ENCODE peak calls at places on chromosomes 4 and X, in five cellular contexts. E is NCI-H345; V is stimulated activated CD4-positive, alpha-beta T cell treated with anti-CD3 and anti-CD28 coated beads, Interleukin-2, amount 100 ng/mL, for 48 hours; H is nucleus accumbens; U is RWPE2. W is an unnamed sample.

GRCh38 chr4:26860922-26861433 is 337 bp downstream of the STIM2 start:
- DNase-seq in E (peak; percentile 16), V (peak; percentile 30), H (no peak), U (peak; percentile 66), W (peak; percentile 34)

GRCh38 chr4:2363056-2363719 is 55.3 kb downstream of the ZFYVE28 start:
- DNase-seq in E (no peak), V (no peak), H (no peak), U (no peak), W (no peak)

GRCh38 chrX:17592117-17592516 is 145.2 kb upstream of the SCML1 start:
- DNase-seq in E (no peak), V (no peak), H (no peak), U (no peak), W (no peak)

GRCh38 chr4:131370846-131371245 is 1778.2 kb upstream of the PCDH10 start:
- DNase-seq in E (peak; percentile 65), V (no peak), H (no peak), U (no peak), W (no peak)

GRCh38 chr4:94126669-94127068 is 81.0 kb upstream of the SMARCAD1 start:
- DNase-seq in E (no peak), V (no peak), H (no peak), U (no peak), W (no peak)

GRCh38 chrX:65587616-65588526 is 53.3 kb upstream of the LAS1L start:
- DNase-seq in E (no peak), V (no peak), H (peak; percentile 4), U (peak; percentile 72), W (no peak)

GRCh38 chr4:156686120-156686519 is 285.5 kb downstream of the PDGFC start:
- DNase-seq in E (no peak), V (no peak), H (no peak), U (no peak), W (no peak)

GRCh38 chr4:168076989-168077725 is 15.2 kb upstream of the ANXA10 start:
- DNase-seq in E (peak; percentile 37), V (peak; percentile 43), H (no peak), U (no peak), W (no peak)

GRCh38 chr4:26424838-26425237 is 65.4 kb downstream of the CCKAR start:
- DNase-seq in E (no peak), V (no peak), H (no peak), U (no peak), W (no peak)

GRCh38 chr4:46146993-46147392 is 23.1 kb upstream of the GABRG1 start:
- DNase-seq in E (no peak), V (no peak), H (no peak), U (peak; percentile 74), W (no peak)

GRCh38 chrX:20437678-20438077 is 171.0 kb upstream of the RPS6KA3 start:
- DNase-seq in E (no peak), V (no peak), H (no peak), U (no peak), W (no peak)

GRCh38 chr4:173168396-173169177 is at the start of gene GALNT7:
- DNase-seq in E (peak; percentile 74), V (peak; percentile 48), H (peak; percentile 50), U (peak; percentile 74), W (peak; percentile 17)

GRCh38 chr4:78477276-78477675 is 74.3 kb upstream of the ANXA3 start:
- DNase-seq in E (no peak), V (no peak), H (no peak), U (no peak), W (no peak)

GRCh38 chr4:157713342-157713741 is 459.5 kb downstream of the GASK1B start:
- DNase-seq in E (peak; percentile 9), V (no peak), H (no peak), U (no peak), W (no peak)

GRCh38 chrX:7779644-7780043 is 63.3 kb upstream of the VCX start:
- DNase-seq in E (no peak), V (no peak), H (no peak), U (no peak), W (no peak)

GRCh38 chr4:94452476-94453300 is 946 bp downstream of the PDLIM5 start:
- DNase-seq in E (peak; percentile 25), V (peak; percentile 12), H (peak; percentile 26), U (peak; percentile 89), W (no peak)

GRCh38 chrX:103254921-103255455 is at the start of gene TCEAL8:
- DNase-seq in E (peak; percentile 83), V (peak; percentile 48), H (peak; percentile 32), U (peak; percentile 61), W (no peak)

GRCh38 chrX:114774691-114775090 is 190.8 kb downstream of the HTR2C start:
- DNase-seq in E (no peak), V (no peak), H (no peak), U (no peak), W (no peak)

GRCh38 chr4:122045533-122045932 is 93.7 kb upstream of the TRPC3 start:
- DNase-seq in E (peak; percentile 92), V (no peak), H (no peak), U (peak; percentile 93), W (no peak)

GRCh38 chr4:108058685-108059440 is 69.2 kb downstream of the HADH start:
- DNase-seq in E (no peak), V (no peak), H (no peak), U (no peak), W (no peak)

GRCh38 chr4:147054241-147054902 is 108.7 kb upstream of the TTC29 start:
- DNase-seq in E (no peak), V (no peak), H (no peak), U (no peak), W (no peak)

GRCh38 chr4:176709417-176709816 is 83.3 kb downstream of the VEGFC start:
- DNase-seq in E (no peak), V (no peak), H (no peak), U (no peak), W (no peak)

GRCh38 chr4:24753519-24753918 is 41.9 kb upstream of the SOD3 start:
- DNase-seq in E (peak; percentile 73), V (no peak), H (no peak), U (peak; percentile 78), W (no peak)

GRCh38 chr4:84809946-84810345 is 156.5 kb downstream of the WDFY3 start:
- DNase-seq in E (no peak), V (no peak), H (no peak), U (no peak), W (no peak)

GRCh38 chr4:2330119-2331042 is 68.5 kb upstream of the MXD4 start:
- DNase-seq in E (no peak), V (no peak), H (no peak), U (no peak), W (no peak)

GRCh38 chrX:87679849-87680248 is 162.2 kb downstream of the KLHL4 start:
- DNase-seq in E (no peak), V (no peak), H (no peak), U (no peak), W (no peak)

GRCh38 chrX:1106478-1107210 is 105.8 kb downstream of the CRLF2 start:
- DNase-seq in E (no peak), V (no peak), H (no peak), U (peak; percentile 11), W (no peak)

GRCh38 chr4:74223801-74224200 is 65.9 kb downstream of the MTHFD2L start:
- DNase-seq in E (no peak), V (no peak), H (no peak), U (no peak), W (no peak)

GRCh38 chrX:30649859-30650258 is 3.4 kb upstream of the GK start:
- DNase-seq in E (no peak), V (no peak), H (no peak), U (no peak), W (no peak)

GRCh38 chr4:40662962-40663604 is 33.4 kb upstream of the RBM47 start:
- DNase-seq in E (peak; percentile 89), V (peak; percentile 31), H (no peak), U (no peak), W (no peak)

GRCh38 chr4:25950476-25951389 is 36.7 kb downstream of the SMIM20 start:
- DNase-seq in E (no peak), V (no peak), H (no peak), U (no peak), W (no peak)

W was measured in central memory CD8-positive, alpha-beta T cell.